ENCODE peak calls at places on chromosome 1, in seven cellular contexts. One of them, this sample, is unnamed.

GRCh38 chr1:214494706-214495105 is 56.7 kb downstream of the PTPN14 start:
- DNase-seq in CD8-positive, alpha-beta T cell: no peak
- DNase-seq in lower leg skin: no peak
- DNase-seq in skeletal muscle cell: no peak
- DNase-seq in T-helper 9 cell: no peak
- DNase-seq in Kasumi-1: no peak
- DNase-seq in mammary epithelial cell: peak; percentile 78
- DNase-seq in this sample: no peak

GRCh38 chr1:53237638-53238037 is 680 bp downstream of the MAGOH start:
- DNase-seq in CD8-positive, alpha-beta T cell: no peak
- DNase-seq in lower leg skin: no peak
- DNase-seq in skeletal muscle cell: no peak
- DNase-seq in T-helper 9 cell: no peak
- DNase-seq in Kasumi-1: no peak
- DNase-seq in mammary epithelial cell: no peak
- DNase-seq in this sample: no peak

GRCh38 chr1:247906504-247907047 is 11.2 kb downstream of the OR2W3 start:
- DNase-seq in CD8-positive, alpha-beta T cell: no peak
- DNase-seq in lower leg skin: no peak
- DNase-seq in skeletal muscle cell: peak; percentile 2
- DNase-seq in T-helper 9 cell: no peak
- DNase-seq in Kasumi-1: peak; percentile 45
- DNase-seq in mammary epithelial cell: peak; percentile 80
- DNase-seq in this sample: no peak

GRCh38 chr1:43049487-43049886 is 90.8 kb upstream of the SLC2A1 start:
- DNase-seq in CD8-positive, alpha-beta T cell: no peak
- DNase-seq in lower leg skin: no peak
- DNase-seq in skeletal muscle cell: no peak
- DNase-seq in T-helper 9 cell: no peak
- DNase-seq in Kasumi-1: no peak
- DNase-seq in mammary epithelial cell: no peak
- DNase-seq in this sample: no peak

GRCh38 chr1:41668967-41669366 is 184.5 kb upstream of the EDN2 start:
- DNase-seq in CD8-positive, alpha-beta T cell: no peak
- DNase-seq in lower leg skin: no peak
- DNase-seq in skeletal muscle cell: no peak
- DNase-seq in T-helper 9 cell: no peak
- DNase-seq in Kasumi-1: no peak
- DNase-seq in mammary epithelial cell: no peak
- DNase-seq in this sample: no peak

GRCh38 chr1:205424881-205425635 is 3.2 kb upstream of the LEMD1 start:
- DNase-seq in CD8-positive, alpha-beta T cell: no peak
- DNase-seq in lower leg skin: no peak
- DNase-seq in skeletal muscle cell: no peak
- DNase-seq in T-helper 9 cell: no peak
- DNase-seq in Kasumi-1: no peak
- DNase-seq in mammary epithelial cell: no peak
- DNase-seq in this sample: no peak

GRCh38 chr1:26287033-26287711 is 7.3 kb downstream of the SH3BGRL3 start:
- DNase-seq in CD8-positive, alpha-beta T cell: peak; percentile 75
- DNase-seq in lower leg skin: peak; percentile 75
- DNase-seq in skeletal muscle cell: no peak
- DNase-seq in T-helper 9 cell: peak; percentile 61
- DNase-seq in Kasumi-1: peak; percentile 81
- DNase-seq in mammary epithelial cell: no peak
- DNase-seq in this sample: no peak

GRCh38 chr1:76066390-76066789 is 8.2 kb upstream of the ST6GALNAC3 start:
- DNase-seq in CD8-positive, alpha-beta T cell: no peak
- DNase-seq in lower leg skin: no peak
- DNase-seq in skeletal muscle cell: no peak
- DNase-seq in T-helper 9 cell: no peak
- DNase-seq in Kasumi-1: no peak
- DNase-seq in mammary epithelial cell: peak; percentile 25
- DNase-seq in this sample: no peak

GRCh38 chr1:8460132-8460544 is 142.2 kb downstream of the SLC45A1 start:
- DNase-seq in CD8-positive, alpha-beta T cell: no peak
- DNase-seq in lower leg skin: no peak
- DNase-seq in skeletal muscle cell: no peak
- DNase-seq in T-helper 9 cell: no peak
- DNase-seq in Kasumi-1: no peak
- DNase-seq in mammary epithelial cell: no peak
- DNase-seq in this sample: no peak

GRCh38 chr1:207970329-207971038 is 59.6 kb upstream of the CD34 start:
- DNase-seq in CD8-positive, alpha-beta T cell: no peak
- DNase-seq in lower leg skin: no peak
- DNase-seq in skeletal muscle cell: no peak
- DNase-seq in T-helper 9 cell: no peak
- DNase-seq in Kasumi-1: no peak
- DNase-seq in mammary epithelial cell: no peak
- DNase-seq in this sample: no peak

GRCh38 chr1:54199151-54199764 is 572 bp downstream of the CYB5RL start:
- DNase-seq in CD8-positive, alpha-beta T cell: no peak
- DNase-seq in lower leg skin: no peak
- DNase-seq in skeletal muscle cell: no peak
- DNase-seq in T-helper 9 cell: no peak
- DNase-seq in Kasumi-1: no peak
- DNase-seq in mammary epithelial cell: no peak
- DNase-seq in this sample: no peak

GRCh38 chr1:11320153-11320936 is 47.3 kb downstream of the UBIAD1 start:
- DNase-seq in CD8-positive, alpha-beta T cell: peak; percentile 29
- DNase-seq in lower leg skin: no peak
- DNase-seq in skeletal muscle cell: no peak
- DNase-seq in T-helper 9 cell: peak; percentile 7
- DNase-seq in Kasumi-1: no peak
- DNase-seq in mammary epithelial cell: no peak
- DNase-seq in this sample: no peak

GRCh38 chr1:115826642-115827041 is 14.3 kb downstream of the NHLH2 start:
- DNase-seq in CD8-positive, alpha-beta T cell: no peak
- DNase-seq in lower leg skin: no peak
- DNase-seq in skeletal muscle cell: no peak
- DNase-seq in T-helper 9 cell: no peak
- DNase-seq in Kasumi-1: no peak
- DNase-seq in mammary epithelial cell: no peak
- DNase-seq in this sample: no peak

This sample was measured in left lung.